ENCODE peak calls at places on chromosomes 6 and 20, in six cellular contexts. N, E, K, Q, O and S are unnamed samples.

GRCh38 chr6:11685411-11686093 is 93.1 kb downstream of the ADTRP start:
- DNase-seq in E (no peak), K (peak; percentile 96), O (no peak), N (no peak), Q (peak; percentile 79), S (no peak)

GRCh38 chr6:87483929-87484328 is 11.2 kb downstream of the SLC35A1 start:
- DNase-seq in E (no peak), Q (peak; percentile 38), N (no peak), O (no peak), K (peak; percentile 48), S (peak; percentile 86)

GRCh38 chr6:100257661-100258395 is 206.9 kb downstream of the SIM1 start:
- DNase-seq in K (peak; percentile 65), N (no peak), E (no peak), O (no peak), Q (peak; percentile 70), S (no peak)

GRCh38 chr6:57159127-57159526 is 13.0 kb upstream of the BAG2 start:
- DNase-seq in K (no peak), N (no peak), Q (no peak), E (no peak), O (no peak), S (no peak)

GRCh38 chr6:71288228-71289038 is at the start of gene OGFRL1:
- DNase-seq in O (peak; percentile 65), E (peak; percentile 49), Q (peak; percentile 70), N (peak; percentile 33), K (peak; percentile 68), S (peak; percentile 54)

GRCh38 chr6:104087765-104088164 is 772.0 kb downstream of the HACE1 start:
- DNase-seq in K (no peak), O (no peak), Q (no peak), N (no peak), E (no peak), S (no peak)

GRCh38 chr6:110878751-110879539 is 4.4 kb downstream of the AMD1 start:
- DNase-seq in O (peak; percentile 24), E (no peak), N (peak; percentile 5), Q (peak; percentile 30), K (no peak), S (peak; percentile 48)

GRCh38 chr6:50992704-50993625 is 174.3 kb downstream of the TFAP2B start:
- DNase-seq in Q (no peak), K (no peak), N (no peak), E (no peak), O (no peak), S (no peak)

GRCh38 chr6:121485359-121485809 is 49.9 kb downstream of the GJA1 start:
- DNase-seq in Q (peak; percentile 54), N (no peak), O (no peak), K (peak; percentile 16), E (no peak), S (no peak)

GRCh38 chr20:5149892-5150225 is 23.1 kb downstream of the CDS2 start:
- DNase-seq in Q (no peak), E (no peak), O (no peak), N (no peak), K (no peak), S (no peak)